ENCODE peak calls at places on chromosome 5, in ten cellular contexts. L is stromal cell of bone marrow; T is CD4-positive, alpha-beta memory T cell; B is ELR; S is non-pigmented ciliary epithelial cell; M is stimulated activated CD4-positive, alpha-beta T cell treated with anti-CD3 and anti-CD28 coated beads, Interleukin-1b, Interleukin-23, amount 100 ng/mL, for 4 hours; E is C1 segment of cervical spinal cord; N is natural killer cell; J is small intestine; G is NCI-H2107. Y is an unnamed sample.

GRCh38 chr5:14668247-14668646 is 3.7 kb downstream of the OTULIN start:
- DNase-seq in N (peak), S (no peak), M (no peak), G (no peak), T (no peak), L (no peak), J (no peak), E (no peak), B (no peak), Y (peak)

GRCh38 chr5:139488269-139488668 is 5.7 kb upstream of the STING1 start:
- DNase-seq in L (no peak), B (no peak), G (no peak), M (no peak), J (no peak), N (no peak), T (no peak), S (no peak), E (no peak), Y (no peak)

GRCh38 chr5:179307931-179308471 is 37.3 kb downstream of the ADAMTS2 start:
- DNase-seq in B (no peak), L (no peak), G (no peak), M (no peak), S (no peak), T (no peak), N (no peak), E (no peak), J (no peak), Y (no peak)

GRCh38 chr5:172875372-172876279 is 41.6 kb downstream of the ERGIC1 start:
- DNase-seq in N (no peak), T (no peak), M (no peak), E (no peak), S (no peak), B (peak), J (no peak), G (no peak), L (no peak), Y (no peak)

GRCh38 chr5:162227075-162227474 is 159.5 kb downstream of the GABRG2 start:
- DNase-seq in G (no peak), E (no peak), B (no peak), N (no peak), L (no peak), T (no peak), J (no peak), M (no peak), S (no peak), Y (no peak)

GRCh38 chr5:141914154-141914743 is 9.4 kb upstream of the DELE1 start:
- DNase-seq in T (no peak), S (no peak), N (no peak), B (peak), E (peak), L (no peak), M (no peak), J (peak), G (no peak), Y (no peak)

GRCh38 chr5:136174021-136174659 is 18.8 kb downstream of the SMIM32 start:
- DNase-seq in J (peak), S (peak), B (peak), E (no peak), N (no peak), T (no peak), M (no peak), G (peak), L (peak), Y (no peak)

GRCh38 chr5:30040483-30041116 is 1152.9 kb upstream of the CDH6 start:
- DNase-seq in M (no peak), J (peak), T (no peak), G (no peak), S (peak), E (no peak), L (peak), N (no peak), B (peak), Y (no peak)

GRCh38 chr5:177131019-177131320 is 2.6 kb upstream of the NSD1 start:
- DNase-seq in T (no peak), E (no peak), L (no peak), N (no peak), M (no peak), J (no peak), B (no peak), G (no peak), S (no peak), Y (no peak)

GRCh38 chr5:32325067-32325466 is 12.3 kb upstream of the MTMR12 start:
- DNase-seq in B (no peak), J (no peak), N (no peak), T (no peak), S (no peak), L (no peak), E (no peak), G (no peak), M (no peak), Y (no peak)

GRCh38 chr5:6812800-6813731 is 99.8 kb downstream of the TENT4A start:
- DNase-seq in G (no peak), J (peak), S (no peak), E (no peak), L (peak), N (no peak), B (no peak), T (no peak), M (no peak), Y (no peak)

GRCh38 chr5:171898379-171898778 is 108.1 kb downstream of the FBXW11 start:
- DNase-seq in T (no peak), E (no peak), G (no peak), M (no peak), B (peak), L (no peak), J (no peak), N (no peak), S (no peak), Y (no peak)

GRCh38 chr5:15914603-15915002 is 265.0 kb downstream of the MARCHF11 start:
- DNase-seq in N (no peak), J (no peak), M (no peak), E (no peak), T (no peak), G (no peak), B (peak), L (peak), S (no peak), Y (no peak)

GRCh38 chr5:2190549-2190948 is 307.8 kb upstream of the IRX4 start:
- DNase-seq in L (no peak), S (no peak), N (no peak), M (no peak), G (no peak), E (no peak), J (no peak), B (no peak), T (no peak), Y (no peak)

GRCh38 chr5:67414712-67415111 is 218.1 kb upstream of the CD180 start:
- DNase-seq in L (no peak), G (no peak), S (no peak), T (no peak), J (no peak), E (no peak), M (no peak), B (no peak), N (no peak), Y (no peak)

GRCh38 chr5:74040065-74040551 is 414.1 kb downstream of the ARHGEF28 start:
- DNase-seq in N (no peak), J (no peak), T (no peak), B (peak), E (no peak), L (no peak), G (no peak), S (peak), M (no peak), Y (no peak)

GRCh38 chr5:95842955-95843544 is 20.5 kb upstream of the GLRX start:
- DNase-seq in G (no peak), E (no peak), N (peak), T (peak), B (peak), S (peak), M (peak), L (peak), J (no peak), Y (peak)

GRCh38 chr5:144247131-144247530 is 76.5 kb downstream of the KCTD16 start:
- DNase-seq in L (peak), E (no peak), S (no peak), B (peak), M (no peak), N (no peak), T (no peak), G (no peak), J (no peak), Y (no peak)

GRCh38 chr5:1658665-1659064 is 134.9 kb upstream of the LPCAT1 start:
- DNase-seq in G (no peak), N (no peak), M (no peak), B (no peak), L (no peak), E (no peak), S (no peak), J (no peak), T (no peak), Y (no peak)

GRCh38 chr5:151490617-151491016 is 43.2 kb downstream of the SLC36A1 start:
- DNase-seq in N (no peak), B (no peak), T (no peak), J (no peak), M (no peak), G (no peak), E (no peak), S (no peak), L (no peak), Y (no peak)

GRCh38 chr5:175599210-175599609 is 58.7 kb upstream of the HRH2 start:
- DNase-seq in L (no peak), G (no peak), E (no peak), B (no peak), J (no peak), S (no peak), T (no peak), N (no peak), M (no peak), Y (no peak)

Y was measured in activated T-helper 9 cell treated with anti-CD3 and anti-CD28 coated beads, Interleukin-2, amount 50 U/mL, for 16 hours.